ENCODE peak calls at places on chromosome 15, in five cellular contexts. One of them, this sample, is unnamed.

GRCh38 chr15:59741274-59741906 is 52.3 kb upstream of the BNIP2 start:
- DNase-seq in psoas muscle: no peak
- DNase-seq in suprapubic skin: no peak
- DNase-seq in IMR-90: no peak
- DNase-seq in CD8-positive, alpha-beta memory T cell: no peak
- DNase-seq in this sample: no peak

GRCh38 chr15:77412972-77413371 is 6.9 kb downstream of the PEAK1 start:
- DNase-seq in psoas muscle: no peak
- DNase-seq in suprapubic skin: no peak
- DNase-seq in IMR-90: no peak
- DNase-seq in CD8-positive, alpha-beta memory T cell: no peak
- DNase-seq in this sample: no peak

GRCh38 chr15:78434134-78434533 is 3.9 kb upstream of the IREB2 start:
- DNase-seq in psoas muscle: no peak
- DNase-seq in suprapubic skin: no peak
- DNase-seq in IMR-90: no peak
- DNase-seq in CD8-positive, alpha-beta memory T cell: no peak
- DNase-seq in this sample: no peak

GRCh38 chr15:52154896-52155865 is 36.0 kb downstream of the GNB5 start:
- DNase-seq in psoas muscle: no peak
- DNase-seq in suprapubic skin: no peak
- DNase-seq in IMR-90: no peak
- DNase-seq in CD8-positive, alpha-beta memory T cell: no peak
- DNase-seq in this sample: no peak

GRCh38 chr15:92520914-92521623 is 127.4 kb downstream of the ST8SIA2 start:
- DNase-seq in psoas muscle: no peak
- DNase-seq in suprapubic skin: no peak
- DNase-seq in IMR-90: no peak
- DNase-seq in CD8-positive, alpha-beta memory T cell: no peak
- DNase-seq in this sample: no peak

GRCh38 chr15:96237002-96237401 is 93.5 kb upstream of the NR2F2 start:
- DNase-seq in psoas muscle: no peak
- DNase-seq in suprapubic skin: no peak
- DNase-seq in IMR-90: no peak
- DNase-seq in CD8-positive, alpha-beta memory T cell: no peak
- DNase-seq in this sample: no peak

GRCh38 chr15:92159906-92160841 is 233.5 kb upstream of the ST8SIA2 start:
- DNase-seq in psoas muscle: no peak
- DNase-seq in suprapubic skin: no peak
- DNase-seq in IMR-90: no peak
- DNase-seq in CD8-positive, alpha-beta memory T cell: no peak
- DNase-seq in this sample: no peak

GRCh38 chr15:59340325-59340724 is 32.3 kb downstream of the MYO1E start:
- DNase-seq in psoas muscle: no peak
- DNase-seq in suprapubic skin: no peak
- DNase-seq in IMR-90: peak; percentile 37
- DNase-seq in CD8-positive, alpha-beta memory T cell: no peak
- DNase-seq in this sample: no peak

GRCh38 chr15:57732526-57733331 is 26.2 kb downstream of the POLR2M start:
- DNase-seq in psoas muscle: peak; percentile 29
- DNase-seq in suprapubic skin: no peak
- DNase-seq in IMR-90: peak; percentile 50
- DNase-seq in CD8-positive, alpha-beta memory T cell: peak; percentile 5
- DNase-seq in this sample: no peak

GRCh38 chr15:88178631-88179030 is 77.9 kb downstream of the NTRK3 start:
- DNase-seq in psoas muscle: no peak
- DNase-seq in suprapubic skin: no peak
- DNase-seq in IMR-90: no peak
- DNase-seq in CD8-positive, alpha-beta memory T cell: no peak
- DNase-seq in this sample: no peak

GRCh38 chr15:20353966-20354883 is 187.4 kb downstream of the GOLGA6L6 start:
- DNase-seq in psoas muscle: peak; percentile 15
- DNase-seq in suprapubic skin: peak; percentile 78
- DNase-seq in IMR-90: no peak
- DNase-seq in CD8-positive, alpha-beta memory T cell: no peak
- DNase-seq in this sample: no peak

GRCh38 chr15:72492733-72493132 is 18.6 kb downstream of the ARIH1 start:
- DNase-seq in psoas muscle: no peak
- DNase-seq in suprapubic skin: no peak
- DNase-seq in IMR-90: no peak
- DNase-seq in CD8-positive, alpha-beta memory T cell: no peak
- DNase-seq in this sample: no peak
- H3K4me1 ChIP-seq in psoas muscle: peaks cover 93% of the 10 kb centered on the region
- H3K4me1 ChIP-seq in suprapubic skin: peaks cover 87% of the 10 kb centered on the region
- H3K4me1 ChIP-seq in IMR-90: peaks cover 9% of the 10 kb centered on the region
- H3K4me1 ChIP-seq in CD8-positive, alpha-beta memory T cell: peaks cover 57% of the 10 kb centered on the region
- H3K4me1 ChIP-seq in this sample: peaks cover 86% of the 10 kb centered on the region

GRCh38 chr15:70471517-70471916 is 291.8 kb downstream of the UACA start:
- DNase-seq in psoas muscle: no peak
- DNase-seq in suprapubic skin: no peak
- DNase-seq in IMR-90: no peak
- DNase-seq in CD8-positive, alpha-beta memory T cell: no peak
- DNase-seq in this sample: no peak
- H3K4me1 ChIP-seq in psoas muscle: peaks cover 23% of the 10 kb centered on the region
- H3K4me1 ChIP-seq in suprapubic skin: peaks cover 30% of the 10 kb centered on the region
- H3K4me1 ChIP-seq in IMR-90: peaks cover 19% of the 10 kb centered on the region
- H3K4me1 ChIP-seq in CD8-positive, alpha-beta memory T cell: peaks cover 27% of the 10 kb centered on the region
- H3K4me1 ChIP-seq in this sample: peaks cover 27% of the 10 kb centered on the region

DNA sequence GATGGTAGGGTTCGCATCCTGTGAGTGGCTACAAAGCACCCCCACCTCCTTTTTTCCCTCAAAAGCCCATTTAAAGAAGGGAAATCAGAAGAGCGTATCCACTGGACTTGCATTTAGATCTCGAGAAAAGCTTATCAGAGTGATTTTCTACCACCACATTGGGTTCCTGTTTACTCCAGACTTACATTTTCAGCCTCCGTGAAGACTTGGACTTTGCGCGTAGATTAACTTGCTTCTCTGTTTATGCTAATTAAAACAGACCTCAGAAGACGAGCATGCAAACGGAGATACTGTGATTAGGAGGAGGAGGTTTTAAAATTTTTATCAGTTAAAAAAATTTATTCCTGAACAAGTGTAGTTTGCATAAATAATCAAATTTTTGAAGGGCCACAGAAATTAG is 115.7 kb downstream of the AKAP13 start:
- DNase-seq in psoas muscle: no peak
- DNase-seq in suprapubic skin: no peak
- DNase-seq in IMR-90: no peak
- DNase-seq in CD8-positive, alpha-beta memory T cell: no peak
- DNase-seq in this sample: no peak
- H3K4me1 ChIP-seq in psoas muscle: peaks cover 33% of the 10 kb centered on the region
- H3K4me1 ChIP-seq in suprapubic skin: peaks cover 56% of the 10 kb centered on the region
- H3K4me1 ChIP-seq in IMR-90: peaks cover 11% of the 10 kb centered on the region
- H3K4me1 ChIP-seq in CD8-positive, alpha-beta memory T cell: peaks cover 13% of the 10 kb centered on the region
- H3K4me1 ChIP-seq in this sample: peaks cover 70% of the 10 kb centered on the region

DNA sequence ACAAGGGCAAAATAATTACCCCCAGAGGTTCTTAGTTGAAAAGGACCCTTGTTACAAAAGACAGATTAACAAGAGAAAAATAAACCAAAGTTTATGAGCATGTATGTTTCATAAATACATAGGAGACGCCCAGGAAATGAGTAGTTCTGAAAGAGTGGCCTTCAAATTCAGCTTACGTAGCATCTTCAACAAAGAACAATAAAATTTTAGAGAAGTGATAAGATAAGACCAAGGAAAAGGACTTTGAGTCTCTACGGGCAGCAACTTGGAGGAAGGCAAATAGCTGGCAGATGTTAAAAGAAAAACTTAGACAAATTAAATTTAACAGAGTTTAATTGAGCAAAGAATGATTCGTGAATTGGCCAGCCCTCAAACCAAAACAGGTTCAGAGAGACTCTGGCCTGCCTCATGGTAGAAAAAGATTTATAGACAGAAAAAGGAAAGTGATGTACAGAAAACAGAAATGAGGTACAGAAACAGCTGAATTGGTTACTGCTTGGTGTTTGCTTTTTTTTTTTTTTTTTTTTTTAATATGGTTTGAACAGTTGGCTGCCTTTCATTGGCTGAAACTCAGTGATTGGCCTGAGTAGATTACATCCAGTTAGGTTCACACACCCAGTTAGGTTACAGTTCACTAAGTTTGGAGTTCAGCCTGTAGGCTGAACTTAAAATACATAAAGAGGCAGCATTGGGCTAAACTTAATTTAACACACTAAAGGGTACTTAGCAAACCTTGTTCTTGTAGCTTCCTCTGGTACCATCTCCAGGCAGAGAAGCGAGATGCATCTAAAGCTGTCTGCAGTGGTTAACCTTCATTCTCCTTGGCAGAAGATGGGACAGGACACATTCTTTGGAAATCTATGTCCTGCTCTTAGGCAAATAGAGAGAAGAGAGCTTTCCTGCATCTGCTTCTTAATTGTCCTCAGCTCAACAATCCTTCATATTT is 23.2 kb downstream of the C2CD4B start:
- DNase-seq in psoas muscle: no peak
- DNase-seq in suprapubic skin: no peak
- DNase-seq in IMR-90: no peak
- DNase-seq in CD8-positive, alpha-beta memory T cell: no peak
- DNase-seq in this sample: no peak
- H3K4me1 ChIP-seq in psoas muscle: no peaks in the 10 kb centered on the region
- H3K4me1 ChIP-seq in suprapubic skin: peaks cover 3% of the 10 kb centered on the region
- H3K4me1 ChIP-seq in IMR-90: no peaks in the 10 kb centered on the region
- H3K4me1 ChIP-seq in CD8-positive, alpha-beta memory T cell: no peaks in the 10 kb centered on the region
- H3K4me1 ChIP-seq in this sample: no peaks in the 10 kb centered on the region

DNA sequence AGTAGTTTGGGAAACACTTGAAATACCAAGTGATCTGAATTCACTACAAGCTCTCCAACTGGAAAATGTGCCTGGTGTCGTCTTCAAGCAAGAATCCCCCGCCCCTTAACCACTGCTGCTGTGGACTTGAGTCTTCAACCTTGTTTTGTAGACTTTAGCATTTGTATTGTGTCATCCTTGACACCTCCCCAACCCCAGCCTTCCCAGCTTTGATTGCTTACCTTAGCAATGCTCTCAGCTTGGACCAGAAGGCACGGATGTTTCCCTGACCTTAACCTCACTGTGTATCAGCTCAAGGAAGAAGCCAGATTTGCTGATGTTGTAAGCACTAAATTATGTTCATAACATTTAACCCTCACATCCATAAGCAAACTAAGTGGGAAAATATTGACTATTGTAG is 146.4 kb downstream of the IGF1R start:
- DNase-seq in psoas muscle: no peak
- DNase-seq in suprapubic skin: no peak
- DNase-seq in IMR-90: peak; percentile 80
- DNase-seq in CD8-positive, alpha-beta memory T cell: no peak
- DNase-seq in this sample: peak; percentile 8
- H3K4me1 ChIP-seq in psoas muscle: peaks cover 25% of the 10 kb centered on the region
- H3K4me1 ChIP-seq in suprapubic skin: peaks cover 20% of the 10 kb centered on the region
- H3K4me1 ChIP-seq in IMR-90: peaks cover 15% of the 10 kb centered on the region
- H3K4me1 ChIP-seq in CD8-positive, alpha-beta memory T cell: peaks cover 13% of the 10 kb centered on the region
- H3K4me1 ChIP-seq in this sample: peaks cover 10% of the 10 kb centered on the region

GRCh38 chr15:86382341-86382740 is 302.7 kb downstream of the AGBL1 start:
- DNase-seq in psoas muscle: no peak
- DNase-seq in suprapubic skin: no peak
- DNase-seq in IMR-90: no peak
- DNase-seq in CD8-positive, alpha-beta memory T cell: no peak
- DNase-seq in this sample: no peak

DNA sequence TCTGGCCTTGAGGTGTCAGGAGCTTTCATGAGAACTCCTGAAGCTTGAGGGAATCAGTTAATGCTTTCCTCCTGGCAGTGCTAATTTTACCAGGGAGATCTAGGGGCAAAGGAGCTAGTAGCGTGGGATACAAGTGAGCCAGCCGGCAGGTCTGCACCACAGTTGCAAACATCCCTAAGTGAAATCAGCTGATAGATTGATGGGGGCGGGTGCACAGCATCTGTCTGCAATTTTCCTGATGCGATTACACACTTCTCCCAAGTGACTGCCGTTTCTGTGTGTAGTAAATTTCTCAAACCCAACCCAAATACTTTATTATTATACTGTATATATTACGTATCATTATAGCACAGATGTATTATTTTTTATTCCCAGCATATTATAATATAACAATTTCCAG is 304.5 kb downstream of the AGBL1 start:
- DNase-seq in psoas muscle: no peak
- DNase-seq in suprapubic skin: no peak
- DNase-seq in IMR-90: no peak
- DNase-seq in CD8-positive, alpha-beta memory T cell: no peak
- DNase-seq in this sample: no peak
- H3K4me1 ChIP-seq in psoas muscle: no peaks in the 10 kb centered on the region
- H3K4me1 ChIP-seq in suprapubic skin: no peaks in the 10 kb centered on the region
- H3K4me1 ChIP-seq in IMR-90: no peaks in the 10 kb centered on the region
- H3K4me1 ChIP-seq in CD8-positive, alpha-beta memory T cell: no peaks in the 10 kb centered on the region
- H3K4me1 ChIP-seq in this sample: no peaks in the 10 kb centered on the region